ENCODE peak calls at places on chromosomes 16 and 17, in four cellular contexts. F, O, I and H are unnamed samples.

GRCh38 chr16:10250137-10250850 is 68.1 kb upstream of the GRIN2A start:
- DNase-seq in I (no peak), O (no peak), F (no peak), H (no peak)

GRCh38 chr17:50412188-50412732 is 13.8 kb upstream of the ACSF2 start:
- DNase-seq in I (no peak), F (no peak), O (no peak), H (no peak)

GRCh38 chr16:66874079-66874775 is 6.1 kb upstream of the PDP2 start:
- DNase-seq in O (no peak), I (no peak), F (peak; percentile 49), H (no peak)

GRCh38 chr17:76079577-76080206 is 710 bp downstream of the ZACN start:
- DNase-seq in F (no peak), I (peak; percentile 57), O (no peak), H (no peak)

GRCh38 chr17:1779571-1780074 is 17.8 kb downstream of the SERPINF1 start:
- DNase-seq in O (no peak), F (peak; percentile 95), I (no peak), H (no peak)

GRCh38 chr16:15897834-15898254 is 9.4 kb upstream of the CEP20 start:
- DNase-seq in F (peak; percentile 79), I (no peak), O (no peak), H (no peak)

GRCh38 chr16:84922351-84923135 is 88.8 kb downstream of the ZDHHC7 start:
- DNase-seq in I (no peak), O (no peak), F (peak; percentile 46), H (no peak)

GRCh38 chr17:2393184-2393953 is 7.5 kb downstream of the MNT start:
- DNase-seq in O (peak; percentile 88), F (peak; percentile 78), I (peak; percentile 86), H (peak; percentile 87)

GRCh38 chr17:71703701-71704100 is 417.1 kb upstream of the SOX9 start:
- DNase-seq in O (no peak), I (no peak), F (no peak), H (no peak)

GRCh38 chr16:31251435-31251834 is 8.3 kb upstream of the ITGAM start:
- DNase-seq in O (no peak), I (no peak), F (no peak), H (no peak)
- H4K8ac ChIP-seq in O (no peak overlapping the region), I (no peak overlapping the region), F (no peak overlapping the region), H (no peak overlapping the region)

DNA sequence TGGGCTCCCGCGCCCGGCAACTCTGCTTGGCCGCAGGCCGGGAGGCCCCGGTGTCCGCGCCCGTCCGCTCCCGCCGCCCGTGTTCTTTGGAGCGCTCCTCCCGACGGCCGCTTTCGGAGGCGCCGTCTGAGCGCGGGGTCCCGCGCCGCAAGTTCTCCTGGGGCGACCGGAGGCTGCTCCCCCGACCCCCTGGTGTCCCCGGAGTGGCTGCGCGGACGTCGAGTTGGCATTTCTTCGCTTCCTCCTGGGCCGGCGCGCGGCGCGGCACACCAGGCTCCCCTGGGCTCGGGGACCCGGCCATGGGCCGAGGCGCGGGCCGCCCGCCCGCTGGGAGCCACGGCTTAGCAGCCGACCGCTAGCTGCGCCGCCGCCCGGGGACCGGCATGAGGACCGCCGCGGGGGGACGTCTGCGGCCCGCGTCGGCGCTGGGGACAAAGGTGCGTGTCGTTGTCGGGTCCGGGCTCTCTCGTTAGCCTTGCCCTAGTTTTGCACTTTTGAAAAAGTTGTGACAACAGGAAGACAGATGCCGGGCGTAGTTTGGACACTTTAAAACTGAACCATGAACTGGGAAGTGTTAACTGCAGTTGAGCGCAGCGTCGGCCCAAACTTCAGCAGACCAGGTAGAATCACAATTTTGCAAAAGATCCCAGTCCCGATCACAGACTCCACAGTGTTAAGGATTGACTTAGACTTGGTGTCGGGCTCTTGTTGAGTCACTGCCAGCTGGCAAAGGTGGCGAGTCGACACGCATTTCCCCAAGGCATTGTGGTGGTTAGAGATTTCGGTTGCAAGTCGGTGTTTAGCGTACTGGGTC is 700 bp downstream of the UBN1 start:
- DNase-seq in F (peak; percentile 64), I (peak; percentile 38), O (no peak), H (peak; percentile 6)
- H4K8ac ChIP-seq in F (peak overlapping the region; percentile 6), I (no peak overlapping the region), O (peak overlapping the region; percentile 87), H (no peak overlapping the region)

GRCh38 chr17:12180644-12181261 is 160.1 kb downstream of the MAP2K4 start:
- DNase-seq in F (peak; percentile 79), O (no peak), I (no peak), H (peak; percentile 52)

GRCh38 chr17:12178644-12179330 is 158.1 kb downstream of the MAP2K4 start:
- DNase-seq in F (no peak), I (no peak), O (no peak), H (no peak)
- H4K8ac ChIP-seq in F (no peak overlapping the region), I (no peak overlapping the region), O (no peak overlapping the region), H (no peak overlapping the region)

DNA sequence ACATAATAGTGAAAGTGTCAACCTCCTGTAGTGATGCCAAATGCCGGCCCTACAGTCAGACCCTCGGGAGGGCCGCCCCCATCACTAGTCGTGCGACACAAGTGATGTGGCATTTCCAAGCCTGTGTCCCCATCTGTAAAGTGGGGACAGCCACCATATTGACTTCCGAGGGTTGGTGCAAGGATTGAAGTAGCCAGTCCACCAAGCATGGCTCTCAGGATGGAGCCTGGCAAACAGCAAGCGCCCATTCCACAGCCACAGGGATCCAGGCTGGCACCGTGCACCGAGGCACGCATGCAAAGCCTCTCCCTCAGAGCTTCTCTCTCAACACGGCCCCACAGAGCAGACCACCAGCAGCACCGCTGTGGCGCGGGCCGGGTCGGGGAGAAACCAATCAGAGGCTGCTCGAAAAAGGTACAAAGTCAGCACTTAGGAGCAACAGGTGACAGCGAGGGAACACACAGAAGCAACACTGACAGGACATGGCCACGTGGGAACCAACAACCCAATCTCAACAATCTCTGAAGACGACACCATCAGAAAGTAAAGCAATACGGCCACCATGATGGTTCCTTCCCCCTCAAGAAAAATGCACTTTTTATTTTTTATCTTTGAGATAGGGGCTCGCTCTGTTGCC is 20.6 kb downstream of the ZCCHC14 start:
- DNase-seq in I (no peak), O (no peak), F (no peak), H (no peak)
- H4K8ac ChIP-seq in I (no peak overlapping the region), O (no peak overlapping the region), F (no peak overlapping the region), H (no peak overlapping the region)

GRCh38 chr16:86408685-86409084 is 101.6 kb upstream of the FOXF1 start:
- DNase-seq in I (no peak), O (no peak), F (peak; percentile 17), H (no peak)

GRCh38 chr16:86403541-86404163 is 106.7 kb upstream of the FOXF1 start:
- DNase-seq in O (no peak), F (no peak), I (no peak), H (no peak)

GRCh38 chr16:86405319-86405718 is 105.0 kb upstream of the FOXF1 start:
- DNase-seq in I (no peak), F (peak; percentile 87), O (no peak), H (no peak)

GRCh38 chr16:86404678-86405077 is 105.6 kb upstream of the FOXF1 start:
- DNase-seq in F (no peak), O (no peak), I (no peak), H (no peak)

DNA sequence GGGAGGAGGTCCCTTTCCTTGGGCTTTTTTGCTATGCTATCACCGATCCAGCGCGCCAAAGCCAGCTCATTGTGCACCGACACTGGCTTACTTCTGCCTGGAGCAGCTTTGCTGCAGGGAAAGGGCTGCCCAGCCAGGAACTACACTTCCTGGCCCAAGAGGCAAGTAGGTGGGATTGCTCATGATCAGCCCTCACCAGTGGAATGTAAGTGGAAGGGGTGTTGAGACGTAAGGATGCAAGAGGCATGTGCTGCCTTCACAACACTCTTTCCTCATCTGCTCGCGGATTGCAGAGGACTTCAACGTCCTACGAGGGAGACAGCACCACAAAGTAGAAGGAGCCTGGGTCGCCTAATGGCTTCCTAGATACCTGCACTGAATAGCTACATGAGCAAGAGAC is 104.3 kb upstream of the FOXF1 start:
- DNase-seq in F (peak; percentile 47), O (no peak), I (no peak), H (no peak)
- H4K8ac ChIP-seq in F (peak overlapping the region; percentile 26), O (no peak overlapping the region), I (no peak overlapping the region), H (no peak overlapping the region)

DNA sequence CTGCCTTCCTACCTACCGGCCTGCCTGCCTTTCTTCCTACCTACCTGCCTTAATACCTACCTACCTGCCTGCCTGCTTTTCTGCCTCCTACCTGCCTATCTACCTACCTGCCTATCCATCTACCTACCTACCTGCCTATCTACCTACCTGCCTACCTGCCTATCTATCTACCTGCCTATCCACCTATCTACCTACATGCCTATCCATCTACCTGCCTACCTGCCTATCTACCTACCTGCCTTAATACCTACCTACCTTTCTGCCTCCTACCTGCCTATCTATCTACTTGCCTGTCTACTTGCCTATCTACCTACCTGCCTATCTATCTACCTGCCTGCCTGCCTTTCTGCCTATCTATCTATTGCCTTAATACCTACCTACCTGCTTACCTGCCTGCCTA is 383.8 kb upstream of the PSMD7 start:
- DNase-seq in F (no peak), O (no peak), I (no peak), H (no peak)
- H4K8ac ChIP-seq in F (no peak overlapping the region), O (no peak overlapping the region), I (peak overlapping the region; percentile 40), H (no peak overlapping the region)